ENCODE peak calls at places on chromosomes 2 and 18, in five cellular contexts. U is foreskin fibroblast, N is kidney, Z is endodermal cell, A is RWPE2. H is an unnamed sample.

GRCh38 chr2:152694161-152694661 is 23.1 kb downstream of the PRPF40A start:
- DNase-seq in U (peak), N (peak), Z (no peak), A (no peak), H (no peak)

GRCh38 chr18:61333746-61334490 is 688 bp downstream of the CDH20 start:
- DNase-seq in U (peak), N (peak), Z (peak), A (peak), H (no peak)

GRCh38 chr2:177101930-177102329 is 110.7 kb upstream of the HNRNPA3 start:
- DNase-seq in U (no peak), N (no peak), Z (no peak), A (no peak), H (no peak)

GRCh38 chr2:20631617-20632307 is 19.1 kb downstream of the HS1BP3 start:
- DNase-seq in U (no peak), N (peak), Z (no peak), A (no peak), H (no peak)

GRCh38 chr2:191692502-191693115 is 14.7 kb downstream of the NABP1 start:
- DNase-seq in U (peak), N (no peak), Z (no peak), A (no peak), H (no peak)

GRCh38 chr2:149019768-149020167 is 18.7 kb upstream of the LYPD6B start:
- DNase-seq in U (no peak), N (no peak), Z (no peak), A (no peak), H (no peak)

GRCh38 chr2:31419386-31419785 is 4.8 kb upstream of the XDH start:
- DNase-seq in U (no peak), N (no peak), Z (no peak), A (no peak), H (no peak)

GRCh38 chr2:144607899-144608477 is 88.1 kb upstream of the ZEB2 start:
- DNase-seq in U (peak), N (no peak), Z (no peak), A (no peak), H (peak)

GRCh38 chr2:241226723-241227634 is 38.5 kb downstream of the ANO7 start:
- DNase-seq in U (peak), N (peak), Z (no peak), A (no peak), H (no peak)

GRCh38 chr18:11951390-11951851 is 29.9 kb upstream of the IMPA2 start:
- DNase-seq in U (no peak), N (no peak), Z (peak), A (no peak), H (no peak)

GRCh38 chr2:157055660-157056199 is 201.8 kb upstream of the GALNT5 start:
- DNase-seq in U (peak), N (no peak), Z (no peak), A (no peak), H (no peak)

GRCh38 chr2:37870829-37871228 is 54.3 kb upstream of the RMDN2 start:
- DNase-seq in U (peak), N (no peak), Z (no peak), A (no peak), H (no peak)

GRCh38 chr2:109229094-109229675 is 100.2 kb downstream of the SH3RF3 start:
- DNase-seq in U (no peak), N (no peak), Z (peak), A (no peak), H (no peak)

GRCh38 chr2:233404227-233404626 is 49.9 kb downstream of the DGKD start:
- DNase-seq in U (peak), N (no peak), Z (peak), A (no peak), H (no peak)

GRCh38 chr2:39875182-39875913 is 96.3 kb upstream of the THUMPD2 start:
- DNase-seq in U (peak), N (peak), Z (no peak), A (no peak), H (no peak)

GRCh38 chr2:153641046-153641445 is 162.5 kb upstream of the RPRM start:
- DNase-seq in U (no peak), N (no peak), Z (no peak), A (no peak), H (no peak)

GRCh38 chr2:143231257-143231650 is 102.0 kb downstream of the ARHGAP15 start:
- DNase-seq in U (peak), N (no peak), Z (no peak), A (no peak), H (no peak)

GRCh38 chr18:25736516-25736915 is 353.9 kb downstream of the SS18 start:
- DNase-seq in U (peak), N (no peak), Z (no peak), A (no peak), H (no peak)

GRCh38 chr2:27174638-27175037 is 25.8 kb downstream of the TCF23 start:
- DNase-seq in U (no peak), N (no peak), Z (no peak), A (no peak), H (no peak)

GRCh38 chr2:136985044-136985443 is 219.7 kb downstream of the THSD7B start:
- DNase-seq in U (peak), N (no peak), Z (peak), A (no peak), H (no peak)

GRCh38 chr18:46676162-46676830 is 19.3 kb upstream of the LOXHD1 start:
- DNase-seq in U (peak), N (no peak), Z (no peak), A (no peak), H (no peak)

GRCh38 chr2:128746356-128746755 is 427.7 kb upstream of the HS6ST1 start:
- DNase-seq in U (no peak), N (peak), Z (no peak), A (peak), H (no peak)

GRCh38 chr18:77071711-77072292 is 60.8 kb downstream of the MBP start:
- DNase-seq in U (peak), N (no peak), Z (no peak), A (no peak), H (no peak)

GRCh38 chr2:239439383-239440315 is 38.8 kb upstream of the HDAC4 start:
- DNase-seq in U (peak), N (peak), Z (no peak), A (no peak), H (no peak)

GRCh38 chr2:241795021-241795999 is 13.7 kb upstream of the NEU4 start:
- DNase-seq in U (no peak), N (peak), Z (no peak), A (no peak), H (no peak)

GRCh38 chr2:117812443-117812842 is 2.0 kb upstream of the DDX18 start:
- DNase-seq in U (no peak), N (no peak), Z (no peak), A (no peak), H (no peak)

GRCh38 chr2:200225943-200226342 is 80.5 kb upstream of the SPATS2L start:
- DNase-seq in U (peak), N (no peak), Z (no peak), A (no peak), H (no peak)

GRCh38 chr2:111692311-111692710 is 191.7 kb downstream of the ANAPC1 start:
- DNase-seq in U (no peak), N (no peak), Z (no peak), A (no peak), H (no peak)

GRCh38 chr2:69173706-69174105 is 160.7 kb downstream of the ANTXR1 start:
- DNase-seq in U (no peak), N (no peak), Z (no peak), A (no peak), H (no peak)

GRCh38 chr2:191148766-191149165 is 2.0 kb downstream of the STAT4 start:
- DNase-seq in U (no peak), N (no peak), Z (no peak), A (no peak), H (no peak)

GRCh38 chr2:211161236-211161635 is 604.8 kb downstream of the CPS1 start:
- DNase-seq in U (no peak), N (no peak), Z (no peak), A (no peak), H (no peak)

GRCh38 chr18:72866572-72866900 is 1.3 kb downstream of the NETO1 start:
- DNase-seq in U (peak), N (no peak), Z (no peak), A (no peak), H (no peak)

GRCh38 chr2:218998414-218999002 is 5.3 kb upstream of the CRYBA2 start:
- DNase-seq in U (no peak), N (no peak), Z (no peak), A (no peak), H (no peak)

DNA sequence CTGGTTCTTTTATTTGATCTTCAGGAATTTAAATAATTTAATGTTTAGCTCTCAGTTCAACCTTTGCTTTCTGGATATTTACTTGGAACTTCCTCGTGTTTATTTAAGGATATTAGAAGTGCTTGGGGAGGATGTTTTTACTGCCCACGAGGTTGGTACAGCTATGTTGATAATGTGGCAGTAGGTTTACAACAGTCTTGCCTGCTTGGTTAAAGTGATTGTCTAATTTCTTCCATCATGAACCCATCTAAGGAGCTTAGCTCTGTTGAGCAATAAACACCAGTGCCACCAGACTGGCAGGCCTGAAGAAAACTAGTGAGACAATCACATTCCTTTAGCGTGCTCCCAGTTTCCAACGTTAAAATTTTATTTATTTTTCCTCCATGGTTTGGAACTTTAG is 94.5 kb downstream of the ICOS start:
- DNase-seq in U (no peak), N (no peak), Z (no peak), A (no peak), H (no peak)
- TF ChIP-seq CTCF in U (no peak), N (no peak), Z (no peak), A (no peak), H (no peak)

DNA sequence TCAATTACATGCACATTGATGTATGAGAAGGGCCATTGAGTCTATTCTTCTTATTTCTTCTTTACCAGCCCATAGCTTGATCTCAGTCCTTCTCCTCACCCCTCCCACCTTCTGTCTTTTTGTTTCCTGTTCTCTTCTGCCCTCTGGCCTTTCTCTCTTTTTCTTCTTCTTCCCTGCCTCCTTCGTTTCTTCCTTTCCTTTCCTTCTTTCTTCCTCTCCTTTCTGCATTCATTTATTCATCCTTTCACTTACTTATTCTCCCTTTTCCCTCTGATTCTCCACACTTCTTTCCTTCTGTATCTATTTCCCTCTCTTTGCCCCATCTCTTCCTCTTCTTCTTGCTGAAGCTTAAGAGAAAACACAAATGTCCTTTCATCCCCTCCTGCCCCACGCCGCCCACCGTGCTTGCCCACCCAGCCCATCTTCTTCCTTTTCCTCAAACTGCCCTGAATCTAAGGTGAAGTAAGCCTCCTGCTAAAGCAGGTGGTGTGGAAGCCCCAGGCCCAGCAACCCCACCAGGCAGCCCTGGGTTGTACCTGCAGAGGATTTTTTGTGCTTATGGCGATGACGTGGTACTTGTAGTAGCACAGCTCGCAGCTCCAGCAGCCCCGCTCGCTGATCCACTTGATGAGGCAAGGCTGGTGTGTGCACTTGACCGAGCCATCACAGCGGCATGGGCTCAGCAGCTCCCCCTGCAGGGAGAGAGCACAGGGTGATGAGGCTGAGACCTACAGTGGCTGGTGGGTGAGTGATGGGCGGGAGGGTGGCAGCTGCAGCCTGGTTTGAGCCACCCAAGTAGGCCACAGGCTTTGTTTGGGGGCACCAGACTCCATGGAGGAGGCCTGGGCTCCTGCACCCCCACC is 89.0 kb downstream of the MARCHF4 start:
- DNase-seq in U (no peak), N (no peak), Z (peak), A (no peak), H (no peak)
- TF ChIP-seq CTCF in U (peak), N (no peak), Z (peak), A (peak), H (no peak)

DNA sequence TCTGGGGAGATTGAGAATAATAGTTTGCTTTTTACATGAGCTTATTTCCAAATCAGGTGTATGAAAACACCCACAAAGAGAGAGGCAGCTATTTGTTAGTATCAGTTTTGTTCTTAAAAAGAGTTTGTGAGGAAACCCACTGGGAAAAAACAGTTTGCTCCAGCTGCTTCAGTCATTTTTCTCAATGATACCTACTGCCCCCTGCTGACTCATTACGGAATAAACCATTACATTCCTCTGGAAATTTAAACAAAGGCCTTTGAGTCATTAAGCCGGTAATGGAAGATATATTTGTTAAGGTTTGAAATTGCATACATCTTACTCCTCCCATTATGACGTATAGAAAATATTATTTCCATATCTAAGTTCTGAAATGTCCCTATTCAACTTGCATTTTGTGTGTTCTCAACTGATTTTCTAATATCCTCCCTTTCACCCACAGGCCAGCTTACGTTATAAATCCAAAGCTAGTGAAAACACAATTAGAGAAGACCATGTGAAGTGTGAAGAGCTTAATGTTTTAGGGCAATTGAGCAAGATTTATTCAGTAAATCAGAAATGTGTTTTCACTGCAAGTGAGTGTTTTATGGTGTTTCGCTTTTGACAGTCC is 761.6 kb downstream of the DSC3 start:
- DNase-seq in U (peak), N (no peak), Z (peak), A (no peak), H (no peak)
- TF ChIP-seq CTCF in U (peak), N (peak), Z (peak), A (peak), H (no peak)

GRCh38 chr2:64922482-64923384 is 66.5 kb upstream of the SLC1A4 start:
- DNase-seq in U (no peak), N (no peak), Z (peak), A (no peak), H (no peak)
- TF ChIP-seq CTCF in U (no peak), N (no peak), Z (peak), A (no peak), H (no peak)